ENCODE peak calls at places on chromosomes 3 and 15, in five cellular contexts. One of them, this sample, is unnamed.

GRCh38 chr15:63483521-63484371 is 20.6 kb upstream of the USP3 start:
- DNase-seq in ovary: no peak
- DNase-seq in A549: peak; percentile 70
- DNase-seq in upper lobe of left lung: peak; percentile 56
- DNase-seq in stomach: no peak
- DNase-seq in this sample: peak; percentile 12

GRCh38 chr15:29612701-29613100 is 209.6 kb downstream of the TJP1 start:
- DNase-seq in ovary: no peak
- DNase-seq in A549: no peak
- DNase-seq in upper lobe of left lung: no peak
- DNase-seq in stomach: no peak
- DNase-seq in this sample: no peak

GRCh38 chr3:56314842-56315241 is 153.4 kb downstream of the ERC2 start:
- DNase-seq in ovary: no peak
- DNase-seq in A549: no peak
- DNase-seq in upper lobe of left lung: no peak
- DNase-seq in stomach: no peak
- DNase-seq in this sample: no peak

GRCh38 chr3:60720696-60721228 is 530.5 kb downstream of the FHIT start:
- DNase-seq in ovary: no peak
- DNase-seq in A549: no peak
- DNase-seq in upper lobe of left lung: no peak
- DNase-seq in stomach: no peak
- DNase-seq in this sample: no peak

GRCh38 chr3:112653209-112653871 is 12.4 kb upstream of the CCDC80 start:
- DNase-seq in ovary: no peak
- DNase-seq in A549: peak; percentile 97
- DNase-seq in upper lobe of left lung: no peak
- DNase-seq in stomach: no peak
- DNase-seq in this sample: no peak

GRCh38 chr3:43866529-43867353 is 176.0 kb downstream of the ABHD5 start:
- DNase-seq in ovary: no peak
- DNase-seq in A549: peak; percentile 97
- DNase-seq in upper lobe of left lung: no peak
- DNase-seq in stomach: no peak
- DNase-seq in this sample: no peak

GRCh38 chr3:197592361-197593045 is 36.7 kb upstream of the BDH1 start:
- DNase-seq in ovary: no peak
- DNase-seq in A549: no peak
- DNase-seq in upper lobe of left lung: no peak
- DNase-seq in stomach: no peak
- DNase-seq in this sample: no peak

GRCh38 chr3:14141602-14142315 is 16.9 kb downstream of the TMEM43 start:
- DNase-seq in ovary: no peak
- DNase-seq in A549: no peak
- DNase-seq in upper lobe of left lung: peak; percentile 15
- DNase-seq in stomach: no peak
- DNase-seq in this sample: no peak

GRCh38 chr3:114104414-114104813 is 47.9 kb downstream of the QTRT2 start:
- DNase-seq in ovary: no peak
- DNase-seq in A549: no peak
- DNase-seq in upper lobe of left lung: no peak
- DNase-seq in stomach: no peak
- DNase-seq in this sample: no peak

GRCh38 chr15:90838066-90838465 is 30.3 kb upstream of the FURIN start:
- DNase-seq in ovary: no peak
- DNase-seq in A549: no peak
- DNase-seq in upper lobe of left lung: peak; percentile 50
- DNase-seq in stomach: no peak
- DNase-seq in this sample: no peak

GRCh38 chr3:105415981-105416380 is 49.3 kb downstream of the ALCAM start:
- DNase-seq in ovary: no peak
- DNase-seq in A549: no peak
- DNase-seq in upper lobe of left lung: no peak
- DNase-seq in stomach: no peak
- DNase-seq in this sample: no peak

GRCh38 chr3:100665230-100665629 is 44.1 kb upstream of the TFG start:
- DNase-seq in ovary: no peak
- DNase-seq in A549: no peak
- DNase-seq in upper lobe of left lung: no peak
- DNase-seq in stomach: no peak
- DNase-seq in this sample: no peak

GRCh38 chr3:58683001-58683845 is 16.6 kb upstream of the FAM3D start:
- DNase-seq in ovary: no peak
- DNase-seq in A549: peak; percentile 7
- DNase-seq in upper lobe of left lung: no peak
- DNase-seq in stomach: no peak
- DNase-seq in this sample: no peak

GRCh38 chr3:126116526-126116925 is 32.6 kb upstream of the SLC41A3 start:
- DNase-seq in ovary: no peak
- DNase-seq in A549: no peak
- DNase-seq in upper lobe of left lung: peak; percentile 10
- DNase-seq in stomach: no peak
- DNase-seq in this sample: no peak

GRCh38 chr15:71050461-71050860 is 64.8 kb upstream of the THSD4 start:
- DNase-seq in ovary: no peak
- DNase-seq in A549: no peak
- DNase-seq in upper lobe of left lung: no peak
- DNase-seq in stomach: no peak
- DNase-seq in this sample: no peak

GRCh38 chr3:197001972-197002700 is 27.5 kb downstream of the MELTF start:
- DNase-seq in ovary: peak; percentile 73
- DNase-seq in A549: no peak
- DNase-seq in upper lobe of left lung: no peak
- DNase-seq in stomach: no peak
- DNase-seq in this sample: no peak

GRCh38 chr15:89021224-89021623 is 67.0 kb upstream of the ABHD2 start:
- DNase-seq in ovary: no peak
- DNase-seq in A549: no peak
- DNase-seq in upper lobe of left lung: peak; percentile 53
- DNase-seq in stomach: no peak
- DNase-seq in this sample: no peak

GRCh38 chr15:62639432-62639831 is 403.1 kb upstream of the TPM1 start:
- DNase-seq in ovary: no peak
- DNase-seq in A549: no peak
- DNase-seq in upper lobe of left lung: no peak
- DNase-seq in stomach: no peak
- DNase-seq in this sample: no peak

GRCh38 chr15:87959080-87959479 is 297.5 kb downstream of the NTRK3 start:
- DNase-seq in ovary: no peak
- DNase-seq in A549: no peak
- DNase-seq in upper lobe of left lung: no peak
- DNase-seq in stomach: no peak
- DNase-seq in this sample: no peak

GRCh38 chr3:87996845-87997244 is 62.0 kb downstream of the CGGBP1 start:
- DNase-seq in ovary: no peak
- DNase-seq in A549: no peak
- DNase-seq in upper lobe of left lung: no peak
- DNase-seq in stomach: no peak
- DNase-seq in this sample: no peak

GRCh38 chr3:24088782-24089181 is 143.7 kb downstream of the NR1D2 start:
- DNase-seq in ovary: no peak
- DNase-seq in A549: peak; percentile 28
- DNase-seq in upper lobe of left lung: no peak
- DNase-seq in stomach: no peak
- DNase-seq in this sample: no peak

GRCh38 chr15:32657198-32657886 is 15.8 kb downstream of the SCG5 start:
- DNase-seq in ovary: no peak
- DNase-seq in A549: no peak
- DNase-seq in upper lobe of left lung: peak; percentile 48
- DNase-seq in stomach: peak; percentile 70
- DNase-seq in this sample: no peak

GRCh38 chr15:42306681-42307080 is 33.4 kb upstream of the TMEM87A start:
- DNase-seq in ovary: no peak
- DNase-seq in A549: no peak
- DNase-seq in upper lobe of left lung: no peak
- DNase-seq in stomach: no peak
- DNase-seq in this sample: no peak

GRCh38 chr3:37308247-37308646 is 133.9 kb upstream of the LRRFIP2 start:
- DNase-seq in ovary: no peak
- DNase-seq in A549: peak; percentile 11
- DNase-seq in upper lobe of left lung: no peak
- DNase-seq in stomach: no peak
- DNase-seq in this sample: no peak

GRCh38 chr3:157499342-157499963 is 3.8 kb downstream of the VEPH1 start:
- DNase-seq in ovary: no peak
- DNase-seq in A549: peak; percentile 7
- DNase-seq in upper lobe of left lung: peak; percentile 84
- DNase-seq in stomach: peak; percentile 73
- DNase-seq in this sample: no peak

GRCh38 chr15:84810073-84810840 is 6.9 kb upstream of the ALPK3 start:
- DNase-seq in ovary: no peak
- DNase-seq in A549: no peak
- DNase-seq in upper lobe of left lung: no peak
- DNase-seq in stomach: no peak
- DNase-seq in this sample: no peak

GRCh38 chr3:179450901-179451334 is 352 bp downstream of the GNB4 start:
- DNase-seq in ovary: no peak
- DNase-seq in A549: peak; percentile 8
- DNase-seq in upper lobe of left lung: no peak
- DNase-seq in stomach: no peak
- DNase-seq in this sample: no peak

GRCh38 chr3:185729335-185729715 is 95.5 kb downstream of the IGF2BP2 start:
- DNase-seq in ovary: no peak
- DNase-seq in A549: peak; percentile 35
- DNase-seq in upper lobe of left lung: no peak
- DNase-seq in stomach: no peak
- DNase-seq in this sample: no peak

GRCh38 chr15:41561104-41561776 is 2.2 kb downstream of the TYRO3 start:
- DNase-seq in ovary: peak; percentile 64
- DNase-seq in A549: no peak
- DNase-seq in upper lobe of left lung: no peak
- DNase-seq in stomach: no peak
- DNase-seq in this sample: no peak

GRCh38 chr3:25582242-25582641 is 82.5 kb downstream of the TOP2B start:
- DNase-seq in ovary: no peak
- DNase-seq in A549: peak; percentile 95
- DNase-seq in upper lobe of left lung: no peak
- DNase-seq in stomach: no peak
- DNase-seq in this sample: no peak

GRCh38 chr15:74314897-74315438 is 52.5 kb downstream of the CYP11A1 start:
- DNase-seq in ovary: no peak
- DNase-seq in A549: no peak
- DNase-seq in upper lobe of left lung: no peak
- DNase-seq in stomach: no peak
- DNase-seq in this sample: no peak

GRCh38 chr15:74317820-74318375 is 49.5 kb downstream of the CYP11A1 start:
- DNase-seq in ovary: peak; percentile 91
- DNase-seq in A549: peak; percentile 44
- DNase-seq in upper lobe of left lung: no peak
- DNase-seq in stomach: no peak
- DNase-seq in this sample: peak; percentile 80

GRCh38 chr15:74315626-74316025 is 51.8 kb downstream of the CYP11A1 start:
- DNase-seq in ovary: no peak
- DNase-seq in A549: no peak
- DNase-seq in upper lobe of left lung: no peak
- DNase-seq in stomach: no peak
- DNase-seq in this sample: no peak

GRCh38 chr15:74313889-74314288 is 53.6 kb downstream of the CYP11A1 start:
- DNase-seq in ovary: no peak
- DNase-seq in A549: no peak
- DNase-seq in upper lobe of left lung: no peak
- DNase-seq in stomach: no peak
- DNase-seq in this sample: no peak

GRCh38 chr15:74316116-74316515 is 51.3 kb downstream of the CYP11A1 start:
- DNase-seq in ovary: no peak
- DNase-seq in A549: no peak
- DNase-seq in upper lobe of left lung: no peak
- DNase-seq in stomach: no peak
- DNase-seq in this sample: no peak
- H3K4me1 ChIP-seq in ovary: peaks cover 19% of the 10 kb centered on the region
- H3K4me1 ChIP-seq in A549: peaks cover 13% of the 10 kb centered on the region
- H3K4me1 ChIP-seq in upper lobe of left lung: no peaks in the 10 kb centered on the region
- H3K4me1 ChIP-seq in stomach: peaks cover 11% of the 10 kb centered on the region
- H3K4me1 ChIP-seq in this sample: no peaks in the 10 kb centered on the region

GRCh38 chr3:72847282-72847681 is 963 bp downstream of the SHQ1 start:
- DNase-seq in ovary: no peak
- DNase-seq in A549: no peak
- DNase-seq in upper lobe of left lung: no peak
- DNase-seq in stomach: no peak
- DNase-seq in this sample: no peak

GRCh38 chr3:72848703-72849081 is 447 bp upstream of the SHQ1 start:
- DNase-seq in ovary: no peak
- DNase-seq in A549: no peak
- DNase-seq in upper lobe of left lung: no peak
- DNase-seq in stomach: no peak
- DNase-seq in this sample: peak; percentile 9

GRCh38 chr3:72844436-72844999 is 3.7 kb downstream of the SHQ1 start:
- DNase-seq in ovary: no peak
- DNase-seq in A549: no peak
- DNase-seq in upper lobe of left lung: no peak
- DNase-seq in stomach: no peak
- DNase-seq in this sample: no peak

GRCh38 chr3:72847751-72848702 is at the start of gene SHQ1:
- DNase-seq in ovary: peak; percentile 97
- DNase-seq in A549: peak; percentile 92
- DNase-seq in upper lobe of left lung: peak; percentile 97
- DNase-seq in stomach: peak; percentile 97
- DNase-seq in this sample: peak; percentile 95
- TF ChIP-seq EP300 in ovary: no peak
- TF ChIP-seq EP300 in A549: no peak
- TF ChIP-seq EP300 in upper lobe of left lung: no peak
- TF ChIP-seq EP300 in stomach: no peak
- TF ChIP-seq EP300 in this sample: peak; percentile 38

DNA sequence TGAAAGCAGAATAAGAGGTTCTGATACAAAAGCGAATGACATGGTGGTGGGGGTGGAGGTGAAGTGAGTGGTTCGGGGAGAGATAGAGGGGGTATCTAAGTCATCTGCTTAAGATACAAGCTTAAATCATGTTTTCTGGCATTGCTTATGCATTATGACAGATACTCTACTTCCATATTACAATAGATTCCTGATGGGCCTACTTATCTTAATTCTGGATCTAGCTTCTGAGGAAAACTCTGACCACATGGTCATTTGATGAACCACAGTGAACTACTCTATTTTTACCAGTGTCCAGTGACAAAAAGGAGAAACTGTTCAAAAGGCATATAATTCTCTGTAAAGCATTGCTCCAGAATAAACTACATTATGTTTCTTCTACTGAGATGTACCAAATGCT is 673.7 kb upstream of the CCDC54 start:
- DNase-seq in ovary: no peak
- DNase-seq in A549: no peak
- DNase-seq in upper lobe of left lung: no peak
- DNase-seq in stomach: no peak
- DNase-seq in this sample: no peak
- H3K27ac ChIP-seq in ovary: no peak overlapping the region
- H3K27ac ChIP-seq in A549: no peak overlapping the region
- H3K27ac ChIP-seq in upper lobe of left lung: no peak overlapping the region
- H3K27ac ChIP-seq in stomach: no peak overlapping the region
- H3K27ac ChIP-seq in this sample: no peak overlapping the region

DNA sequence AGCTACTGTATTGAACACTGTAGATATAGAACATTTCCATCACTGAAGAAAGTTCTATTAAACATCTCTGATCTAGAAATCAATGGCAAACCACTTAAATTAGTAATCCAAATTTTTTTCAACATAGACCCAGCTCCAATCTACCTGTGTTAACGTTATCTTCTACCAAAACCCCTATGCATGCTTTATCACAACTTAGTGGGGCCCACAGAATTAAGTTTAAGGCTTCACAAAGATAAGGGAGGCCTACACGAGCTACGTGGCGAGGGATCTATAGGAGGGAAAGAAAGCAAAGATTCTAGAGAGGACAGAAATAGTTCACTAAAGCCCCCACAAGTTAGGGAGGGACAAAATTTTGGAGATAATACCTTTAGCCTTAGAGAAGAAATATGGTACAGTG is 116.1 kb downstream of the TFDP2 start:
- DNase-seq in ovary: no peak
- DNase-seq in A549: no peak
- DNase-seq in upper lobe of left lung: no peak
- DNase-seq in stomach: no peak
- DNase-seq in this sample: no peak
- H3K4me1 ChIP-seq in ovary: no peaks in the 10 kb centered on the region
- H3K4me1 ChIP-seq in A549: no peaks in the 10 kb centered on the region
- H3K4me1 ChIP-seq in upper lobe of left lung: peaks cover 9% of the 10 kb centered on the region
- H3K4me1 ChIP-seq in stomach: no peaks in the 10 kb centered on the region
- H3K4me1 ChIP-seq in this sample: peaks cover 3% of the 10 kb centered on the region